ENCODE peak calls at places on chromosomes 7 and 10, in eight cellular contexts. N, W, H, G, E, I, Y and C are unnamed samples.

GRCh38 chr7:99106411-99106810 is 37.5 kb downstream of the SMURF1 start:
- DNase-seq in N (no peak), W (no peak), H (no peak), G (no peak), E (no peak), I (no peak), Y (no peak), C (no peak)

GRCh38 chr10:110081914-110082313 is 74.1 kb downstream of the ADD3 start:
- DNase-seq in N (no peak), W (peak; percentile 40), H (peak; percentile 47), G (no peak), E (no peak), I (no peak), Y (peak; percentile 26), C (no peak)

GRCh38 chr10:126504051-126504760 is 115.9 kb upstream of the ADAM12 start:
- DNase-seq in N (peak; percentile 36), W (peak; percentile 11), H (peak; percentile 8), G (no peak), E (no peak), I (no peak), Y (peak; percentile 15), C (peak; percentile 68)

GRCh38 chr7:91789558-91789957 is 90.9 kb downstream of the MTERF1 start:
- DNase-seq in N (no peak), W (no peak), H (no peak), G (no peak), E (no peak), I (no peak), Y (no peak), C (no peak)

GRCh38 chr7:25557379-25557916 is 329.2 kb upstream of the NPVF start:
- DNase-seq in N (no peak), W (no peak), H (no peak), G (peak; percentile 13), E (no peak), I (no peak), Y (no peak), C (no peak)

GRCh38 chr7:156383526-156383925 is 257.0 kb upstream of the RNF32 start:
- DNase-seq in N (no peak), W (no peak), H (no peak), G (no peak), E (no peak), I (no peak), Y (no peak), C (no peak)

GRCh38 chr10:15244635-15245197 is 76.2 kb upstream of the NMT2 start:
- DNase-seq in N (peak; percentile 56), W (no peak), H (no peak), G (peak; percentile 28), E (no peak), I (no peak), Y (no peak), C (no peak)

GRCh38 chr7:115356139-115356746 is 434.3 kb downstream of the MDFIC start:
- DNase-seq in N (peak; percentile 29), W (peak; percentile 13), H (no peak), G (no peak), E (no peak), I (no peak), Y (no peak), C (peak; percentile 21)

GRCh38 chr7:6833636-6834035 is 7.6 kb upstream of the CCZ1B start:
- DNase-seq in N (no peak), W (no peak), H (no peak), G (no peak), E (no peak), I (no peak), Y (no peak), C (no peak)